ENCODE peak calls at places on chromosomes 13 and 19, in seven cellular contexts. U, K, C, T, E, X and Z are unnamed samples.

GRCh38 chr13:42211704-42212103 is 60.2 kb upstream of the AKAP11 start:
- DNase-seq in U (no peak), K (no peak), C (no peak), T (no peak), E (no peak), X (no peak), Z (no peak)

GRCh38 chr13:108176685-108177274 is 38.6 kb downstream of the LIG4 start:
- DNase-seq in U (peak), K (peak), C (no peak), T (no peak), E (no peak), X (peak), Z (peak)

GRCh38 chr13:28754698-28755545 is 36.2 kb upstream of the SLC46A3 start:
- DNase-seq in U (peak), K (peak), C (no peak), T (no peak), E (no peak), X (no peak), Z (peak)

GRCh38 chr19:3773814-3774515 is 1.9 kb upstream of the RAX2 start:
- DNase-seq in U (no peak), K (no peak), C (no peak), T (no peak), E (no peak), X (no peak), Z (no peak)

GRCh38 chr19:38799104-38799503 is 10.1 kb downstream of the LGALS7B start:
- DNase-seq in U (no peak), K (no peak), C (no peak), T (no peak), E (no peak), X (no peak), Z (no peak)

GRCh38 chr13:112343591-112343990 is 32.6 kb upstream of the SPACA7 start:
- DNase-seq in U (no peak), K (no peak), C (no peak), T (no peak), E (no peak), X (no peak), Z (no peak)

GRCh38 chr19:29953352-29954247 is 11.6 kb downstream of the URI1 start:
- DNase-seq in U (no peak), K (no peak), C (no peak), T (no peak), E (no peak), X (no peak), Z (no peak)

GRCh38 chr13:73467103-73467502 is 408.3 kb downstream of the KLF5 start:
- DNase-seq in U (no peak), K (no peak), C (no peak), T (no peak), E (no peak), X (no peak), Z (no peak)

GRCh38 chr19:6424190-6424938 is at the start of gene KHSRP:
- DNase-seq in U (peak), K (no peak), C (no peak), T (no peak), E (no peak), X (no peak), Z (no peak)

GRCh38 chr13:77859450-77859849 is 59.2 kb downstream of the EDNRB start:
- DNase-seq in U (no peak), K (no peak), C (no peak), T (no peak), E (no peak), X (no peak), Z (no peak)

GRCh38 chr19:52646571-52647222 is 8.5 kb upstream of the ZNF83 start:
- DNase-seq in U (no peak), K (no peak), C (no peak), T (no peak), E (no peak), X (no peak), Z (no peak)

GRCh38 chr19:3809881-3810707 is 23.9 kb upstream of the MATK start:
- DNase-seq in U (no peak), K (no peak), C (no peak), T (no peak), E (no peak), X (no peak), Z (no peak)

GRCh38 chr13:41587490-41587889 is 130.1 kb downstream of the RGCC start:
- DNase-seq in U (no peak), K (no peak), C (no peak), T (no peak), E (no peak), X (no peak), Z (no peak)

DNA sequence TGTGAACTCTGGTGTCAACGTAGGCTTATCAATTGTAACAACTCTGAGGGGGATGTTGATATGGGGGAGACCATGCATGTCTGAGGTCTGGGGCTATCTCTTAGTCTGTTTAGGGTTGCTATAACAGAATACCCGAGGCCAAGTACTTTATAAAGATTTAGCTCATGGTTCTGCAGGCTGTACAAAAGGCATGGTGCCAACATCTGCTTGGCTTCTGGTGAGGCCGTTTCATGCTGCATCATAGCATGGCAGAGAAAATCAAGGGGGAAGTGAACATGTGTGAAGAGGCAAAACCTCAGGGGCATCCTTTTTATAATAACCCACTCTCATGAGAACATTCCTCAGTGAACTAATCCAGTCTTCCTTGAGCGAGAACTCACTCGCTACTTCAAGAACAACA is 353.8 kb downstream of the ENOX1 start:
- DNase-seq in U (no peak), K (no peak), C (no peak), T (no peak), E (no peak), X (no peak), Z (no peak)
- TF ChIP-seq POLR2AphosphoS5 in U (no peak), K (no peak), C (no peak), T (no peak), E (no peak), X (no peak), Z (no peak)

GRCh38 chr19:50152578-50152977 is 10.5 kb downstream of the IZUMO2 start:
- DNase-seq in U (no peak), K (no peak), C (no peak), T (no peak), E (no peak), X (no peak), Z (no peak)

GRCh38 chr19:50148528-50148927 is 14.6 kb downstream of the IZUMO2 start:
- DNase-seq in U (no peak), K (no peak), C (no peak), T (no peak), E (no peak), X (no peak), Z (no peak)

DNA sequence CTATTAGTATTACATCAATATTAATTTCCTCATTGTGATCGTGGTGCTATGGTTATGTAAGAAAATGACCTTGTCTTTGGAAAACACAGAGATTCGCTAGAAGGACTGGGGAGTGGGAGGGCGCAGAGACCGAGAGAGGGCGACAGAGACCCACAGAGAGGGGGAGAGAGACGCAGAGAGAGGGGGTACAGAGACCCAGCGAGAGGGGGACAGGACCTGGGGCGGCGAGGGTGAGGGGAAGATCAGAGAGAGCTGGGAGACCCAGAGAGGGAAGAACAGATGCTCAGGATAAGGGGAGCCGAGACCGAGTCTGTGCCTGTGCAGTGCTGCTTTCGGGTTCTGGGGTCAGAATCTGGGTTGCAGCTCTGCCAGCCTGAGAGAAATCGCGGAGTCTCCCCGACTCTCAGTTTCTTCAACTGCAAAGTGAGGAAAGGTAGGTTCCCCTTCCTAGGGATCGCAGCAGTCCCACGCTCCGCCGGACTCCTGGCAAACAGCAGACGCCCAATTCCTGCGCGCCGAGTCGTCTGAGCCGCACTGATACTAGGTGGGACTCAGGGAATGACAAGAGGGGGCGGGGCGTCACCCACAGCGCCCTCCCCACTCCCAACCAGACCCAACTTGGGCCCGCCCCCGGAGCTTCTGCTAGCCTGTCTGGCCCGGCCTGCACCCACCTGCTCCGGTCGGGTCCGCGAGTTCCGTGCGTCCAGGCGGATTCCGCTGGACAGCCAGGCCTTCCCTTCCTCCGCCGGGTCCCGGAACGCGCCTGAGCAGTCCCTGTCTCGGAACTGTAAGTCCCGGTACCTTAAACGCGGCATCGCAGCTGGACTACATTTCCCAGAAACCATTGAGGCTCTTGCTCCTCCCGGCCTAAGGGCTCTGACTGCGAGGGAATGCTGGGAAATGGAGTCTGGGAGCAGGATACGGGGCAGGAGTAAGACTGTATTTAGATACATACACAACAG is 15.3 kb downstream of the IZUMO2 start:
- DNase-seq in U (peak), K (peak), C (peak), T (no peak), E (peak), X (peak), Z (peak)
- TF ChIP-seq POLR2AphosphoS5 in U (no peak), K (peak), C (no peak), T (no peak), E (no peak), X (peak), Z (no peak)

GRCh38 chr13:80338781-80339577 is 1.9 kb downstream of the SPRY2 start:
- DNase-seq in U (peak), K (no peak), C (peak), T (no peak), E (no peak), X (peak), Z (peak)
- TF ChIP-seq POLR2AphosphoS5 in U (no peak), K (no peak), C (peak), T (no peak), E (no peak), X (peak), Z (peak)

GRCh38 chr13:33205804-33206221 is 79.7 kb downstream of the STARD13 start:
- DNase-seq in U (no peak), K (no peak), C (no peak), T (no peak), E (no peak), X (no peak), Z (peak)
- TF ChIP-seq POLR2AphosphoS5 in U (no peak), K (no peak), C (no peak), T (no peak), E (peak), X (peak), Z (no peak)